ENCODE peak calls at places on chromosomes 3 and 15, in eight cellular contexts. Q, D, B, P, M, L, I and W are unnamed samples.

GRCh38 chr3:42270561-42270960 is 4.6 kb upstream of the CCK start:
- DNase-seq in B (no peak), M (peak; percentile 60), L (no peak), Q (no peak), D (no peak), I (no peak), P (no peak), W (no peak)

GRCh38 chr3:94978076-94978475 is 915.2 kb downstream of the NSUN3 start:
- DNase-seq in P (no peak), M (peak; percentile 9), B (no peak), Q (no peak), L (no peak), D (no peak), I (no peak), W (no peak)

GRCh38 chr3:22585504-22585903 is 617.6 kb upstream of the UBE2E2 start:
- DNase-seq in M (no peak), L (peak; percentile 6), P (no peak), I (peak; percentile 1), B (no peak), Q (no peak), D (no peak), W (no peak)

GRCh38 chr15:86572368-86572841 is 492.7 kb downstream of the AGBL1 start:
- DNase-seq in Q (no peak), P (no peak), I (no peak), L (no peak), M (no peak), D (no peak), B (no peak), W (no peak)

GRCh38 chr15:78766041-78766440 is 45.2 kb downstream of the ADAMTS7 start:
- DNase-seq in P (no peak), M (no peak), Q (no peak), L (no peak), B (no peak), D (no peak), I (no peak), W (no peak)

GRCh38 chr3:37864904-37865303 is 3.2 kb downstream of the CTDSPL start:
- DNase-seq in Q (no peak), L (no peak), M (no peak), I (no peak), D (no peak), B (peak; percentile 27), P (no peak), W (peak; percentile 12)

GRCh38 chr15:78308422-78309021 is 9.1 kb upstream of the SKIC8 start:
- DNase-seq in M (peak; percentile 64), B (peak; percentile 80), D (peak; percentile 81), Q (no peak), P (peak; percentile 83), L (peak; percentile 74), I (peak; percentile 57), W (peak; percentile 88)

GRCh38 chr3:81692766-81693165 is 68.7 kb downstream of the GBE1 start:
- DNase-seq in Q (no peak), I (no peak), L (no peak), M (no peak), P (no peak), D (no peak), B (no peak), W (no peak)

GRCh38 chr3:9497821-9498565 is 55.6 kb downstream of the LHFPL4 start:
- DNase-seq in B (no peak), Q (no peak), I (no peak), P (no peak), D (no peak), L (peak; percentile 28), M (no peak), W (no peak)

GRCh38 chr3:182364323-182364722 is 429.0 kb upstream of the ATP11B start:
- DNase-seq in M (peak; percentile 70), I (no peak), Q (no peak), L (no peak), P (peak; percentile 87), B (no peak), D (no peak), W (no peak)

GRCh38 chr15:49101536-49101935 is 53.9 kb downstream of the COPS2 start:
- DNase-seq in L (no peak), Q (no peak), D (no peak), P (peak; percentile 82), M (no peak), I (peak; percentile 61), B (no peak), W (no peak)

GRCh38 chr15:46277994-46278885 is 643.4 kb downstream of the SQOR start:
- DNase-seq in D (no peak), M (peak; percentile 96), B (no peak), Q (no peak), L (no peak), I (no peak), P (no peak), W (peak; percentile 28)

GRCh38 chr3:90092994-90093393 is 985.6 kb downstream of the EPHA3 start:
- DNase-seq in M (peak; percentile 52), L (no peak), Q (no peak), I (peak; percentile 6), D (no peak), B (no peak), P (peak; percentile 66), W (peak; percentile 38)

GRCh38 chr15:50257924-50258323 is 7.6 kb downstream of the HDC start:
- DNase-seq in D (no peak), B (no peak), M (no peak), P (no peak), I (peak; percentile 58), Q (no peak), L (no peak), W (no peak)